ENCODE peak calls at places on chromosomes 1 and 21, in nine cellular contexts. B is activated CD8-positive, alpha-beta memory T cell treated with anti-CD3 and anti-CD28 coated beads, Interleukin-2, amount 50 U/mL, for 4 hours; E is skeletal muscle cell; T is hepatic stellate cell; A is uterus; L is hepatocyte; G is mesothelial cell of epicardium; S is stimulated activated CD4-positive, alpha-beta T cell treated with anti-CD3 and anti-CD28 coated beads, TNF-alpha, amount 100 ng/mL, for 48 hours; F is T-helper 9 cell. N is an unnamed sample.

GRCh38 chr1:113874017-113874879 is 2.7 kb upstream of the PTPN22 start:
- DNase-seq in A (no peak), B (no peak), E (no peak), L (peak), G (no peak), F (no peak), S (no peak), T (no peak), N (no peak)

GRCh38 chr1:209708297-209708696 is 3.7 kb downstream of the HSD11B1 start:
- DNase-seq in G (no peak), T (no peak), S (no peak), A (no peak), F (no peak), B (no peak), E (no peak), L (no peak), N (no peak)

GRCh38 chr1:8464987-8465386 is 147.1 kb downstream of the SLC45A1 start:
- DNase-seq in S (no peak), L (no peak), T (no peak), E (no peak), F (no peak), B (no peak), G (no peak), A (no peak), N (no peak)

GRCh38 chr1:51915958-51916357 is 37.4 kb upstream of the NRDC start:
- DNase-seq in L (no peak), T (no peak), B (no peak), S (no peak), F (no peak), A (no peak), G (no peak), E (no peak), N (peak)

GRCh38 chr1:231727171-231727570 is 100.6 kb downstream of the DISC1 start:
- DNase-seq in F (no peak), G (no peak), E (no peak), B (no peak), L (no peak), A (no peak), S (no peak), T (no peak), N (no peak)

GRCh38 chr1:95287078-95287477 is 53.1 kb downstream of the RWDD3 start:
- DNase-seq in L (no peak), B (no peak), S (no peak), G (no peak), E (no peak), F (no peak), A (no peak), T (no peak), N (no peak)

GRCh38 chr1:162631546-162632233 is 574 bp upstream of the DDR2 start:
- DNase-seq in B (no peak), S (no peak), F (no peak), L (peak), E (no peak), A (peak), G (no peak), T (no peak), N (no peak)

GRCh38 chr1:98963359-98963758 is 41.3 kb downstream of the PLPPR5 start:
- DNase-seq in B (no peak), A (no peak), E (no peak), T (peak), L (no peak), S (no peak), G (no peak), F (no peak), N (no peak)

GRCh38 chr1:25072461-25072860 is 142.4 kb upstream of the RUNX3 start:
- DNase-seq in B (no peak), L (no peak), A (no peak), S (no peak), T (no peak), G (no peak), F (no peak), E (no peak), N (no peak)

GRCh38 chr21:36236052-36236730 is 79.6 kb downstream of the DOP1B start:
- DNase-seq in G (no peak), S (no peak), E (no peak), F (no peak), T (no peak), A (no peak), B (no peak), L (no peak), N (no peak)

GRCh38 chr1:205975387-205975998 is 27.7 kb downstream of the RAB7B start:
- DNase-seq in B (no peak), A (no peak), E (no peak), S (no peak), G (no peak), T (no peak), F (no peak), L (no peak), N (no peak)

GRCh38 chr1:15128520-15129313 is 24.8 kb upstream of the TMEM51 start:
- DNase-seq in F (peak), T (peak), B (peak), S (peak), E (no peak), A (peak), G (no peak), L (peak), N (no peak)

GRCh38 chr1:46533179-46533864 is 18.1 kb downstream of the KNCN start:
- DNase-seq in E (no peak), S (no peak), T (peak), A (no peak), B (peak), G (no peak), F (peak), L (peak), N (no peak)